ENCODE peak calls at places on chromosomes 7 and 10, in five cellular contexts. G is SW 1271, R is NCI-H1694, J is HCT116, Z is NCI-H510A treated with DMSO at 0.1 percent for 48 hours. M is an unnamed sample.

GRCh38 chr10:79477456-79477855 is 32.0 kb upstream of the ZCCHC24 start:
- DNase-seq in Z (no peak), R (no peak), G (no peak), J (no peak), M (no peak)

GRCh38 chr10:78960316-78960800 is 108.4 kb upstream of the ZMIZ1 start:
- DNase-seq in R (no peak), G (no peak), J (no peak), Z (peak; percentile 30), M (peak; percentile 84)

GRCh38 chr10:80555415-80555814 is 17.7 kb downstream of the SH2D4B start:
- DNase-seq in J (no peak), G (no peak), R (no peak), Z (no peak), M (no peak)

GRCh38 chr7:139930286-139930965 is 101.4 kb downstream of the TBXAS1 start:
- DNase-seq in R (no peak), J (no peak), Z (no peak), G (no peak), M (no peak)

GRCh38 chr7:133861876-133862275 is 265.3 kb upstream of the LRGUK start:
- DNase-seq in G (no peak), Z (no peak), J (no peak), R (no peak), M (no peak)

GRCh38 chr10:87093461-87094372 is 926 bp downstream of the GLUD1 start:
- DNase-seq in G (peak; percentile 14), J (no peak), Z (peak; percentile 20), R (no peak), M (peak; percentile 79)

GRCh38 chr10:14173391-14173705 is 157.4 kb downstream of the FRMD4A start:
- DNase-seq in Z (no peak), J (no peak), G (no peak), R (no peak), M (no peak)

GRCh38 chr10:80471715-80472233 is 17.7 kb downstream of the TSPAN14 start:
- DNase-seq in G (no peak), J (peak; percentile 56), Z (no peak), R (no peak), M (no peak)

GRCh38 chr10:88065384-88066049 is 202.1 kb downstream of the PTEN start:
- DNase-seq in G (no peak), J (no peak), Z (no peak), R (no peak), M (no peak)

GRCh38 chr7:116316838-116317612 is 106.7 kb downstream of the TES start:
- DNase-seq in G (peak; percentile 96), J (peak; percentile 99), R (no peak), Z (no peak), M (peak; percentile 79)

GRCh38 chr7:458511-459245 is 61.0 kb downstream of the PDGFA start:
- DNase-seq in J (no peak), Z (no peak), G (no peak), R (no peak), M (no peak)

GRCh38 chr10:91590142-91590903 is 42.5 kb downstream of the PPP1R3C start:
- DNase-seq in R (no peak), G (no peak), J (no peak), Z (no peak), M (peak; percentile 77)

GRCh38 chr7:143015926-143016490 is 10.9 kb downstream of the OR9A2 start:
- DNase-seq in R (no peak), J (no peak), G (no peak), Z (no peak), M (no peak)

GRCh38 chr10:129758591-129759021 is 205.5 kb downstream of the EBF3 start:
- DNase-seq in Z (no peak), R (no peak), J (no peak), G (no peak), M (peak; percentile 32)

GRCh38 chr7:158555034-158555520 is 32.5 kb downstream of the PTPRN2 start:
- DNase-seq in R (no peak), G (no peak), J (no peak), Z (no peak), M (no peak)

GRCh38 chr7:155878250-155878649 is 66.0 kb upstream of the SHH start:
- DNase-seq in J (no peak), R (no peak), G (no peak), Z (no peak), M (no peak)

GRCh38 chr7:111357691-111358090 is 204.6 kb downstream of the IMMP2L start:
- DNase-seq in Z (no peak), G (peak; percentile 11), J (no peak), R (no peak), M (no peak)